ENCODE peak calls at places on chromosomes 3 and 15, in four cellular contexts. D, U, Y and B are unnamed samples.

GRCh38 chr3:24237971-24238767 is 256.5 kb downstream of the THRB start:
- DNase-seq in U (no peak), D (peak; percentile 65), Y (peak; percentile 75), B (peak; percentile 39)

GRCh38 chr3:65126527-65127440 is 439.0 kb upstream of the ADAMTS9 start:
- DNase-seq in U (no peak), D (no peak), Y (no peak), B (no peak)

GRCh38 chr15:72952151-72952550 is 100.1 kb upstream of the NEO1 start:
- DNase-seq in D (no peak), Y (no peak), U (no peak), B (no peak)

GRCh38 chr3:25468866-25469319 is 40.8 kb downstream of the RARB start:
- DNase-seq in U (no peak), Y (no peak), D (no peak), B (peak; percentile 25)

GRCh38 chr15:72288796-72289596 is 16.6 kb upstream of the PARP6 start:
- DNase-seq in Y (no peak), D (no peak), U (no peak), B (no peak)

GRCh38 chr3:194893121-194893979 is 207.7 kb downstream of the FAM43A start:
- DNase-seq in D (no peak), Y (no peak), U (no peak), B (no peak)

GRCh38 chr3:56624725-56625124 is 58.3 kb downstream of the TASOR start:
- DNase-seq in D (no peak), U (no peak), Y (no peak), B (no peak)

GRCh38 chr15:67746022-67746421 is 79.3 kb upstream of the SKOR1 start:
- DNase-seq in D (no peak), Y (no peak), U (no peak), B (no peak)

GRCh38 chr15:35958021-35958420 is 412.1 kb upstream of the DPH6 start:
- DNase-seq in U (no peak), Y (no peak), D (no peak), B (no peak)

GRCh38 chr15:47461560-47462175 is 255.6 kb upstream of the SEMA6D start:
- DNase-seq in D (no peak), U (no peak), Y (no peak), B (no peak)

GRCh38 chr3:121557426-121557934 is 10.3 kb upstream of the ARGFX start:
- DNase-seq in Y (no peak), D (no peak), U (no peak), B (no peak)

GRCh38 chr3:67509471-67510075 is 144.8 kb downstream of the SUCLG2 start:
- DNase-seq in U (no peak), D (no peak), Y (no peak), B (no peak)

GRCh38 chr3:114760679-114761078 is 386.4 kb downstream of the ZBTB20 start:
- DNase-seq in U (no peak), Y (no peak), D (no peak), B (no peak)

GRCh38 chr3:28053759-28054158 is 187.7 kb upstream of the CMC1 start:
- DNase-seq in D (peak; percentile 20), U (no peak), Y (no peak), B (no peak)

GRCh38 chr3:157532529-157533297 is 29.5 kb upstream of the VEPH1 start:
- DNase-seq in U (no peak), D (peak; percentile 58), Y (peak; percentile 77), B (no peak)

GRCh38 chr3:25662921-25663320 is 1.8 kb downstream of the TOP2B start:
- DNase-seq in U (no peak), D (no peak), Y (no peak), B (no peak)

GRCh38 chr3:107578523-107578922 is 55.8 kb downstream of the BBX start:
- DNase-seq in U (no peak), D (no peak), Y (no peak), B (no peak)

GRCh38 chr3:16884748-16885587 is at the start of gene PLCL2:
- DNase-seq in D (peak; percentile 57), Y (peak; percentile 77), U (peak; percentile 50), B (peak; percentile 38)

GRCh38 chr3:100606894-100607512 is 2.4 kb upstream of the ADGRG7 start:
- DNase-seq in Y (no peak), D (no peak), U (no peak), B (no peak)

GRCh38 chr3:24160424-24160823 is 215.3 kb downstream of the NR1D2 start:
- DNase-seq in D (no peak), Y (peak; percentile 58), U (no peak), B (peak; percentile 48)

GRCh38 chr3:127328391-127328790 is 40.5 kb upstream of the PRR20G start:
- DNase-seq in D (no peak), U (no peak), Y (no peak), B (no peak)

GRCh38 chr3:26484140-26484539 is 138.4 kb upstream of the LRRC3B start:
- DNase-seq in Y (peak; percentile 40), U (no peak), D (no peak), B (peak; percentile 41)

GRCh38 chr3:38907426-38907825 is 91.4 kb upstream of the SCN10A start:
- DNase-seq in Y (no peak), D (no peak), U (no peak), B (no peak)